ENCODE peak calls at places on chromosomes 13 and 19, in four cellular contexts. A, B, S and M are unnamed samples.
A peak's percentile ranks its signal among the peaks of the same experiment; 100 is the strongest.

GRCh38 chr13:33349996-33350826 is 64.7 kb upstream of the STARD13 start:
- DNase-seq in A (no peak), B (peak; percentile 70), S (peak; percentile 52), M (no peak)

GRCh38 chr19:34734601-34735103 is 609 bp downstream of the ZNF181 start:
- DNase-seq in A (no peak), B (no peak), S (no peak), M (no peak)

GRCh38 chr19:492091-492531 is 4.2 kb upstream of the MADCAM1 start:
- DNase-seq in A (peak; percentile 68), B (peak; percentile 45), S (no peak), M (peak; percentile 55)

GRCh38 chr13:109249780-109250528 is 536.4 kb downstream of the IRS2 start:
- DNase-seq in A (no peak), B (no peak), S (no peak), M (no peak)

GRCh38 chr13:43268632-43269031 is 245.2 kb downstream of the DNAJC15 start:
- DNase-seq in A (no peak), B (peak; percentile 21), S (peak; percentile 37), M (no peak)

GRCh38 chr13:106533101-106533939 is 2.1 kb downstream of the EFNB2 start:
- DNase-seq in A (peak; percentile 50), B (peak; percentile 96), S (peak; percentile 86), M (no peak)

GRCh38 chr19:40341601-40342482 is 6.4 kb downstream of the C19orf47 start:
- DNase-seq in A (no peak), B (peak; percentile 46), S (no peak), M (no peak)

GRCh38 chr19:4647676-4648644 is 8.6 kb downstream of the TNFAIP8L1 start:
- DNase-seq in A (no peak), B (no peak), S (peak; percentile 81), M (no peak)

GRCh38 chr19:42253245-42254082 is 1.5 kb downstream of the ERF start:
- DNase-seq in A (peak; percentile 79), B (peak; percentile 75), S (peak; percentile 48), M (peak; percentile 53)

GRCh38 chr13:40149611-40150283 is 494.3 kb downstream of the COG6 start:
- DNase-seq in A (no peak), B (peak; percentile 88), S (peak; percentile 95), M (no peak)

GRCh38 chr13:76610819-76611415 is 275.3 kb downstream of the KCTD12 start:
- DNase-seq in A (no peak), B (no peak), S (peak; percentile 63), M (no peak)

GRCh38 chr19:1259206-1259872 is 9.8 kb upstream of the CIRBP start:
- DNase-seq in A (peak; percentile 83), B (peak; percentile 84), S (peak; percentile 63), M (peak; percentile 76)

GRCh38 chr19:38401148-38401547 is 1.7 kb upstream of the FAM98C start:
- DNase-seq in A (no peak), B (no peak), S (peak; percentile 67), M (no peak)

GRCh38 chr19:3046621-3047306 is 15.5 kb downstream of the TLE5 start:
- DNase-seq in A (no peak), B (no peak), S (peak; percentile 32), M (no peak)

GRCh38 chr13:88806438-88806837 is 1135.3 kb downstream of the SLITRK5 start:
- DNase-seq in A (no peak), B (no peak), S (no peak), M (no peak)
- TF ChIP-seq CTCF in A (no peak), B (no peak), S (no peak), M (no peak)

GRCh38 chr13:60986301-60986700 is 429.3 kb downstream of the PCDH20 start:
- DNase-seq in A (no peak), B (no peak), S (no peak), M (no peak)
- TF ChIP-seq CTCF in A (no peak), B (no peak), S (no peak), M (no peak)

GRCh38 chr13:80166352-80166751 is 174.6 kb downstream of the SPRY2 start:
- DNase-seq in A (no peak), B (no peak), S (no peak), M (no peak)

GRCh38 chr13:80168089-80168850 is 172.7 kb downstream of the SPRY2 start:
- DNase-seq in A (peak; percentile 5), B (peak; percentile 69), S (peak; percentile 35), M (no peak)

GRCh38 chr13:80173224-80173623 is 167.7 kb downstream of the SPRY2 start:
- DNase-seq in A (no peak), B (no peak), S (no peak), M (no peak)

GRCh38 chr13:80171096-80171495 is 169.8 kb downstream of the SPRY2 start:
- DNase-seq in A (no peak), B (no peak), S (no peak), M (no peak)
- TF ChIP-seq CTCF in A (no peak), B (no peak), S (no peak), M (no peak)

DNA sequence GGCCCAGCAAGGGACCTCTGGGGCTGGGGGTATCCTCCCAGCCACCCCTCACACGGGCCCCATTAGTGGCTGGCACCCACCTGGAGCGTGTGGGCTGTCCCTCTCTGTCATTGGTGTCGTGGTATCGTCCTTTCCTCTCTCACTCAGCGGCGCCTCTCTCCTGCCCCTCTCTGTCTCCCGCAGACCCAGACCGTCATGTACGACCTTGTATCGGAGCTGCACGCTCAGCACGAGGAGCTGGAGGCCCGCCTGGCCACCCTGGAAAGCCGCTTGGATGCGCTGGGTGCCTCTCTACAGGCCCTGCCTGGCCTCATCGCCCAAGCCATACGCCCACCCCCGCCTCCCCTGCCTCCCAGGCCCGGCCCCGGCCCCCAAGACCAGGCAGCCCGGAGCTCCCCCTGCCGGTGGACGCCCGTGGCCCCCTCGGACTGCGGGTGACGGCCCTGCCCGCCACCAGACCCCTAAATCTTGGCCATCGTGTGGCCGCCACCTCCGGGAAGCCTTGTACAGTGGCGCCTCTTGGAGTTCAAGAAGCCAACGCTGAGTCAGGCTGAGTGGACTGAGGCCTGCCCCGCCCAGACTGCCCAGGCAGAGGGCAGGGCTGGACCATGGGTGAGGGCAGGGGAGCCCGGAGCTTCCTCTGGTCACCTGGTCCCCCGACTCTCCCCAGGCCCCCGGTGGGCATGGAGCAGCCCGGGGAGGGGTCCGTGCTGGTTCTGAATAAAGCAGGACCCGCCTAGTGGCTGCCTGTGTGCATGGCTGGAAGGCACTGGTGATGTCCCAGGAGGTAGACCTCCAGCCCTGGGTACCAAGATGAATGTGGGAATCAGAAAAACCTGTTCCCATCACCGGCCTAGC is 9.8 kb upstream of the ARRDC2 start:
- DNase-seq in A (no peak), B (peak; percentile 71), S (no peak), M (no peak)
- TF ChIP-seq CTCF in A (peak; percentile 37), B (no peak), S (peak; percentile 12), M (no peak)

DNA sequence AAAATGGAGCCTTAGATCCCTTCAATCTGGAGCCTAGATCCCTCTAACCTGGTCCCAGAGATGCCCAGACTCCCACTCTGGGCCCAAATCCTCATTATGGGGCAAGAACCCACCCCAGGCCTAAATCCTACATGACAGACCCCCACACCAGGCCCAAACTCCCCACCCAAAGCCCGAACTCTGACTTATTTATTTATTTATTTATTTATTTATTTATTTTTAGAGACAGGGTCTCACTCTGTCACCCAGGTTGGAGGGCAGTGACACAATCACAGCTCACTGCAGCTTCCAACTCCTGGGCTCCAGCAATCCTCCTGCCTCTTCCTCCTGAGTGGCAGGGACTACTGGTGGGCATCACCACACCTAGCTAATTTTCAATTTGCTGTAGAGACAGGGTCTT is 12.0 kb downstream of the FBN3 start:
- DNase-seq in A (no peak), B (no peak), S (no peak), M (no peak)
- TF ChIP-seq CTCF in A (no peak), B (no peak), S (no peak), M (no peak)

GRCh38 chr19:15452111-15453047 is 2.6 kb upstream of the WIZ start:
- DNase-seq in A (no peak), B (peak; percentile 87), S (peak; percentile 86), M (no peak)

GRCh38 chr19:15453906-15454305 is 4.2 kb upstream of the WIZ start:
- DNase-seq in A (no peak), B (no peak), S (no peak), M (no peak)

GRCh38 chr19:15450528-15450890 is 753 bp upstream of the WIZ start:
- DNase-seq in A (no peak), B (no peak), S (no peak), M (no peak)

GRCh38 chr19:15454371-15454800 is 4.6 kb upstream of the WIZ start:
- DNase-seq in A (no peak), B (no peak), S (no peak), M (no peak)

GRCh38 chr19:15453091-15453498 is 3.3 kb upstream of the WIZ start:
- DNase-seq in A (no peak), B (peak; percentile 49), S (no peak), M (no peak)
- TF ChIP-seq CTCF in A (no peak), B (peak; percentile 18), S (peak; percentile 9), M (no peak)